ENCODE peak calls at places on chromosomes 3 and 15, in seven cellular contexts. One of them, this sample, is unnamed. For H3K4me1, the result is how much of the 10 kb centered on the place peaks cover.

GRCh38 chr3:195461518-195462307 is 18.9 kb upstream of the ACAP2 start:
- DNase-seq in H9: no peak
- DNase-seq in heart left ventricle: no peak
- DNase-seq in adrenal gland: no peak
- DNase-seq in Peyer's patch: peak
- DNase-seq in lower lobe of right lung: no peak
- DNase-seq in HCT116: no peak
- DNase-seq in this sample: peak

GRCh38 chr3:30667250-30667585 is 60.8 kb downstream of the TGFBR2 start:
- DNase-seq in lower lobe of right lung: no peak
- DNase-seq in adrenal gland: no peak
- DNase-seq in Peyer's patch: no peak
- DNase-seq in heart left ventricle: no peak
- DNase-seq in HCT116: no peak
- DNase-seq in H9: peak
- DNase-seq in this sample: no peak

GRCh38 chr15:91855684-91856553 is 2.4 kb downstream of the SLCO3A1 start:
- DNase-seq in heart left ventricle: no peak
- DNase-seq in adrenal gland: no peak
- DNase-seq in Peyer's patch: no peak
- DNase-seq in lower lobe of right lung: peak
- DNase-seq in HCT116: no peak
- DNase-seq in H9: peak
- DNase-seq in this sample: peak

GRCh38 chr3:31974454-31974853 is 6.6 kb downstream of the OSBPL10 start:
- DNase-seq in H9: no peak
- DNase-seq in Peyer's patch: no peak
- DNase-seq in adrenal gland: no peak
- DNase-seq in lower lobe of right lung: no peak
- DNase-seq in HCT116: no peak
- DNase-seq in heart left ventricle: no peak
- DNase-seq in this sample: no peak

GRCh38 chr15:63601727-63602185 is 4.6 kb downstream of the FBXL22 start:
- DNase-seq in adrenal gland: no peak
- DNase-seq in heart left ventricle: no peak
- DNase-seq in HCT116: no peak
- DNase-seq in Peyer's patch: peak
- DNase-seq in H9: no peak
- DNase-seq in lower lobe of right lung: no peak
- DNase-seq in this sample: peak

GRCh38 chr3:99747915-99748314 is 69.7 kb upstream of the CMSS1 start:
- DNase-seq in HCT116: peak
- DNase-seq in H9: no peak
- DNase-seq in adrenal gland: no peak
- DNase-seq in Peyer's patch: no peak
- DNase-seq in lower lobe of right lung: no peak
- DNase-seq in heart left ventricle: no peak
- DNase-seq in this sample: no peak

GRCh38 chr15:57892181-57892580 is 173.3 kb downstream of the ALDH1A2 start:
- DNase-seq in adrenal gland: no peak
- DNase-seq in heart left ventricle: no peak
- DNase-seq in H9: no peak
- DNase-seq in Peyer's patch: no peak
- DNase-seq in lower lobe of right lung: no peak
- DNase-seq in HCT116: no peak
- DNase-seq in this sample: no peak

GRCh38 chr15:41512078-41512394 is 1.6 kb downstream of the LTK start:
- DNase-seq in lower lobe of right lung: no peak
- DNase-seq in H9: no peak
- DNase-seq in adrenal gland: no peak
- DNase-seq in Peyer's patch: peak
- DNase-seq in heart left ventricle: no peak
- DNase-seq in HCT116: no peak
- DNase-seq in this sample: peak

GRCh38 chr15:80509800-80510199 is 105.6 kb downstream of the ARNT2 start:
- DNase-seq in H9: no peak
- DNase-seq in Peyer's patch: no peak
- DNase-seq in HCT116: no peak
- DNase-seq in lower lobe of right lung: no peak
- DNase-seq in adrenal gland: no peak
- DNase-seq in heart left ventricle: no peak
- DNase-seq in this sample: no peak

GRCh38 chr15:46848704-46849103 is 868.6 kb upstream of the SEMA6D start:
- DNase-seq in lower lobe of right lung: no peak
- DNase-seq in adrenal gland: no peak
- DNase-seq in heart left ventricle: no peak
- DNase-seq in Peyer's patch: no peak
- DNase-seq in H9: no peak
- DNase-seq in HCT116: no peak
- DNase-seq in this sample: no peak

GRCh38 chr15:86916671-86917450 is 837.2 kb downstream of the AGBL1 start:
- DNase-seq in Peyer's patch: no peak
- DNase-seq in H9: no peak
- DNase-seq in HCT116: no peak
- DNase-seq in heart left ventricle: peak
- DNase-seq in adrenal gland: peak
- DNase-seq in lower lobe of right lung: no peak
- DNase-seq in this sample: no peak

GRCh38 chr3:17422636-17423035 is 319.8 kb downstream of the TBC1D5 start:
- DNase-seq in adrenal gland: no peak
- DNase-seq in lower lobe of right lung: no peak
- DNase-seq in H9: no peak
- DNase-seq in Peyer's patch: no peak
- DNase-seq in heart left ventricle: no peak
- DNase-seq in HCT116: no peak
- DNase-seq in this sample: no peak

GRCh38 chr3:138442433-138442832 is 8.0 kb downstream of the ESYT3 start:
- DNase-seq in heart left ventricle: no peak
- DNase-seq in Peyer's patch: no peak
- DNase-seq in H9: no peak
- DNase-seq in lower lobe of right lung: no peak
- DNase-seq in HCT116: peak
- DNase-seq in adrenal gland: peak
- DNase-seq in this sample: no peak

GRCh38 chr3:44762170-44762677 is 630 bp downstream of the KIF15 start:
- DNase-seq in lower lobe of right lung: no peak
- DNase-seq in adrenal gland: no peak
- DNase-seq in Peyer's patch: no peak
- DNase-seq in H9: no peak
- DNase-seq in heart left ventricle: no peak
- DNase-seq in HCT116: no peak
- DNase-seq in this sample: no peak

GRCh38 chr3:8557298-8557697 is 55.7 kb downstream of the LMCD1 start:
- DNase-seq in adrenal gland: peak
- DNase-seq in Peyer's patch: no peak
- DNase-seq in H9: no peak
- DNase-seq in lower lobe of right lung: no peak
- DNase-seq in HCT116: no peak
- DNase-seq in heart left ventricle: peak
- DNase-seq in this sample: peak

GRCh38 chr3:15694628-15695027 is 93.1 kb downstream of the BTD start:
- DNase-seq in HCT116: no peak
- DNase-seq in lower lobe of right lung: no peak
- DNase-seq in heart left ventricle: no peak
- DNase-seq in Peyer's patch: no peak
- DNase-seq in H9: no peak
- DNase-seq in adrenal gland: no peak
- DNase-seq in this sample: no peak

GRCh38 chr3:136346486-136346885 is 96.3 kb downstream of the PCCB start:
- DNase-seq in H9: no peak
- DNase-seq in heart left ventricle: no peak
- DNase-seq in HCT116: no peak
- DNase-seq in lower lobe of right lung: no peak
- DNase-seq in adrenal gland: no peak
- DNase-seq in Peyer's patch: no peak
- DNase-seq in this sample: no peak

GRCh38 chr3:7518471-7518870 is 657.6 kb downstream of the GRM7 start:
- DNase-seq in H9: no peak
- DNase-seq in lower lobe of right lung: no peak
- DNase-seq in heart left ventricle: no peak
- DNase-seq in HCT116: no peak
- DNase-seq in Peyer's patch: no peak
- DNase-seq in adrenal gland: peak
- DNase-seq in this sample: no peak

GRCh38 chr3:192122832-192123594 is 604.3 kb downstream of the FGF12 start:
- DNase-seq in HCT116: no peak
- DNase-seq in H9: no peak
- DNase-seq in Peyer's patch: no peak
- DNase-seq in adrenal gland: no peak
- DNase-seq in lower lobe of right lung: no peak
- DNase-seq in heart left ventricle: no peak
- DNase-seq in this sample: no peak

GRCh38 chr15:74781673-74782595 is at the start of gene CSK:
- DNase-seq in Peyer's patch: peak
- DNase-seq in lower lobe of right lung: peak
- DNase-seq in heart left ventricle: peak
- DNase-seq in HCT116: no peak
- DNase-seq in H9: peak
- DNase-seq in adrenal gland: peak
- DNase-seq in this sample: peak

GRCh38 chr3:188905991-188906635 is 265.7 kb upstream of the TPRG1 start:
- DNase-seq in heart left ventricle: no peak
- DNase-seq in Peyer's patch: no peak
- DNase-seq in HCT116: no peak
- DNase-seq in H9: no peak
- DNase-seq in adrenal gland: no peak
- DNase-seq in lower lobe of right lung: no peak
- DNase-seq in this sample: no peak

GRCh38 chr15:27961801-27962200 is 137.3 kb downstream of the OCA2 start:
- DNase-seq in lower lobe of right lung: no peak
- DNase-seq in adrenal gland: no peak
- DNase-seq in heart left ventricle: no peak
- DNase-seq in Peyer's patch: no peak
- DNase-seq in H9: no peak
- DNase-seq in HCT116: no peak
- DNase-seq in this sample: no peak

GRCh38 chr3:14406762-14407161 is 4.4 kb downstream of the SLC6A6 start:
- DNase-seq in H9: no peak
- DNase-seq in heart left ventricle: no peak
- DNase-seq in adrenal gland: no peak
- DNase-seq in Peyer's patch: no peak
- DNase-seq in lower lobe of right lung: no peak
- DNase-seq in HCT116: no peak
- DNase-seq in this sample: no peak
- H3K4me1 ChIP-seq in H9: under half
- H3K4me1 ChIP-seq in heart left ventricle: half or more
- H3K4me1 ChIP-seq in adrenal gland: under half
- H3K4me1 ChIP-seq in Peyer's patch: under half
- H3K4me1 ChIP-seq in lower lobe of right lung: half or more
- H3K4me1 ChIP-seq in HCT116: under half
- H3K4me1 ChIP-seq in this sample: under half

DNA sequence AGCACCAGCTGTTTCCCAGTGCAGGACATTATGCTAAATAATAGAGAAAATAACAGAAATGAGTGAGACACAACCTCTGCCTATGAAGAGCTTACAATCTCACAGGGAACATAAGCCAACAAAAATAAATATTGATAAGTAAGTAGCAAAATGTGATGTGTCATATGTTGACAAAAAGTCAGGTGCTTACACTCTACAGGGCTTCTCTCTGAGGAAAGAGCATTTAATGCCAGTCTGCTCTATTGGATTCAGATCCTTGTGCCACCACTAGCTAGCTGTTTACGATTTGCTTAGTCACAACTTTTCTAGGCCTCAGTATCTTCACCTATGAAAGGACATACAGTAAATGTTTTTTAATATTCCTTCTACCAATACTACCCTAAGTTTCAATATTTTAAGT is 500.9 kb upstream of the NAALADL2 start:
- DNase-seq in lower lobe of right lung: no peak
- DNase-seq in HCT116: no peak
- DNase-seq in heart left ventricle: no peak
- DNase-seq in H9: no peak
- DNase-seq in adrenal gland: no peak
- DNase-seq in Peyer's patch: no peak
- DNase-seq in this sample: no peak
- H3K4me1 ChIP-seq in lower lobe of right lung: under half
- H3K4me1 ChIP-seq in HCT116: under half
- H3K4me1 ChIP-seq in heart left ventricle: under half
- H3K4me1 ChIP-seq in H9: under half
- H3K4me1 ChIP-seq in adrenal gland: under half
- H3K4me1 ChIP-seq in Peyer's patch: under half
- H3K4me1 ChIP-seq in this sample: under half

DNA sequence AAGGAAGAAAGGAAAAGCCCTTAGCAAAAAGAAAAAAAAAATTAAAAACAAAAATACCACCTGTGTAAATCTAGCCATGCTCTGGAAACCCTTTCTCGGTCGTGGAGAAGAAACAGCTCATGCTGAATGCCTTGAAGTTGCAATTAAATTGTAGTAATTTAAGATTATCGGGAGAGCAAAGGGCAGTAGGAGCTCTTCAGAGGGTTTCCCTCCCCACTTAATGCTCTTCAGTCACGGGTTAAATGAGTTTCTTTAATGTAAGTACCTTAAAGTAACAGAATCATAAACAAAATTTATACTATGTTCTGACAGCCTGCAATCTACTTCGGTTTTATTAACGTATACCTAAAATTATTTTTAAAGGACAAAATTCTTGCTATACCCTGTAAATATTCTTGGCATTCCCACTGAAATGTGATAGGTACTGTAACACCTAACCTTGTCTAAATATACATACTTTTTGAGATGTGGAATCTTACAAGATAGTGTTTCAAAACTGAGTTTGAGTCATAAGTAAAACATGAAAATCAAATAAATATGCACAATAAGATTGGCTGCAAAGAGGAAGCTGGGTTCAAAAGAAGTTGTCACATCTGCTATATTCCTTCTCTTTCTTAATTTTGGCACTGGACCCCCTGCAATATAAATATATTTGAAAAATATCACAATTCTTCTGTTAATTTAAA is 5.3 kb downstream of the FOXP1 start:
- DNase-seq in HCT116: no peak
- DNase-seq in lower lobe of right lung: no peak
- DNase-seq in heart left ventricle: no peak
- DNase-seq in H9: no peak
- DNase-seq in adrenal gland: no peak
- DNase-seq in Peyer's patch: no peak
- DNase-seq in this sample: no peak
- H3K4me1 ChIP-seq in HCT116: under half
- H3K4me1 ChIP-seq in lower lobe of right lung: under half
- H3K4me1 ChIP-seq in heart left ventricle: under half
- H3K4me1 ChIP-seq in H9: under half
- H3K4me1 ChIP-seq in adrenal gland: under half
- H3K4me1 ChIP-seq in Peyer's patch: under half
- H3K4me1 ChIP-seq in this sample: under half

GRCh38 chr3:49412632-49413337 is 562 bp downstream of the TCTA start:
- DNase-seq in HCT116: no peak
- DNase-seq in H9: no peak
- DNase-seq in lower lobe of right lung: no peak
- DNase-seq in Peyer's patch: no peak
- DNase-seq in adrenal gland: no peak
- DNase-seq in heart left ventricle: no peak
- DNase-seq in this sample: no peak
- H3K4me1 ChIP-seq in HCT116: under half
- H3K4me1 ChIP-seq in H9: under half
- H3K4me1 ChIP-seq in lower lobe of right lung: half or more
- H3K4me1 ChIP-seq in Peyer's patch: under half
- H3K4me1 ChIP-seq in adrenal gland: under half
- H3K4me1 ChIP-seq in heart left ventricle: half or more
- H3K4me1 ChIP-seq in this sample: under half

GRCh38 chr15:77608774-77609173 is 23.9 kb downstream of the LINGO1 start:
- DNase-seq in lower lobe of right lung: no peak
- DNase-seq in HCT116: no peak
- DNase-seq in H9: no peak
- DNase-seq in adrenal gland: no peak
- DNase-seq in heart left ventricle: no peak
- DNase-seq in Peyer's patch: no peak
- DNase-seq in this sample: no peak
- H3K4me1 ChIP-seq in lower lobe of right lung: under half
- H3K4me1 ChIP-seq in HCT116: under half
- H3K4me1 ChIP-seq in H9: under half
- H3K4me1 ChIP-seq in adrenal gland: under half
- H3K4me1 ChIP-seq in heart left ventricle: under half
- H3K4me1 ChIP-seq in Peyer's patch: under half
- H3K4me1 ChIP-seq in this sample: half or more

GRCh38 chr3:197495059-197495455 is 60.7 kb downstream of the BDH1 start:
- DNase-seq in H9: no peak
- DNase-seq in lower lobe of right lung: no peak
- DNase-seq in heart left ventricle: no peak
- DNase-seq in adrenal gland: no peak
- DNase-seq in Peyer's patch: no peak
- DNase-seq in HCT116: no peak
- DNase-seq in this sample: no peak
- H3K4me1 ChIP-seq in H9: under half
- H3K4me1 ChIP-seq in lower lobe of right lung: under half
- H3K4me1 ChIP-seq in heart left ventricle: under half
- H3K4me1 ChIP-seq in adrenal gland: under half
- H3K4me1 ChIP-seq in Peyer's patch: under half
- H3K4me1 ChIP-seq in HCT116: under half
- H3K4me1 ChIP-seq in this sample: under half